ENCODE peak calls at places on chromosomes 1 and 21, in ten cellular contexts. D is breast epithelium; C is RWPE2; Z is sigmoid colon; T is endodermal cell; G is aorta; N is fibroblast of lung; H is heart right ventricle; P is CD4-positive, alpha-beta memory T cell; V is iPS DF 6.9. I is an unnamed sample. For H3K4me1, the result is how much of the 10 kb centered on the place peaks cover.

GRCh38 chr1:55275151-55275748 is 60.1 kb upstream of the USP24 start:
- DNase-seq in V (no peak), T (peak), Z (no peak), G (no peak), H (no peak), D (peak), P (no peak), N (peak), C (no peak), I (no peak)

GRCh38 chr1:244665771-244666217 is 12.9 kb downstream of the DESI2 start:
- DNase-seq in T (no peak), D (no peak), H (no peak), V (no peak), Z (no peak), C (no peak), N (peak), P (no peak), G (no peak), I (peak)

GRCh38 chr1:20601123-20601825 is 12.4 kb downstream of the CDA start:
- DNase-seq in D (no peak), H (no peak), Z (no peak), V (no peak), N (peak), G (no peak), C (no peak), T (no peak), P (no peak), I (no peak)

GRCh38 chr21:38388684-38389676 is 109.3 kb downstream of the ERG start:
- DNase-seq in P (no peak), C (no peak), Z (no peak), D (no peak), H (no peak), V (no peak), T (no peak), G (no peak), N (no peak), I (no peak)

GRCh38 chr1:27596261-27596660 is 7.7 kb downstream of the AHDC1 start:
- DNase-seq in C (no peak), N (no peak), V (no peak), G (no peak), Z (no peak), T (no peak), P (no peak), D (no peak), H (no peak), I (no peak)

GRCh38 chr1:159170639-159171038 is 776 bp upstream of the CADM3 start:
- DNase-seq in H (no peak), Z (no peak), G (no peak), V (no peak), T (no peak), C (no peak), D (no peak), P (no peak), N (no peak), I (no peak)

GRCh38 chr1:111402083-111402482 is 25.5 kb downstream of the OVGP1 start:
- DNase-seq in Z (no peak), P (no peak), C (no peak), T (no peak), V (no peak), H (no peak), D (no peak), G (no peak), N (no peak), I (no peak)

GRCh38 chr1:100794719-100795645 is 75.4 kb downstream of the VCAM1 start:
- DNase-seq in G (no peak), T (no peak), H (no peak), N (peak), D (no peak), C (no peak), P (no peak), Z (no peak), V (no peak), I (no peak)

GRCh38 chr21:15592271-15592860 is 137.4 kb upstream of the USP25 start:
- DNase-seq in T (no peak), Z (no peak), C (no peak), D (no peak), N (peak), G (no peak), P (peak), V (no peak), H (no peak), I (no peak)

GRCh38 chr1:93722081-93723031 is 40.7 kb upstream of the BCAR3 start:
- DNase-seq in T (no peak), P (no peak), V (no peak), C (no peak), N (no peak), H (peak), G (peak), D (no peak), Z (no peak), I (no peak)

GRCh38 chr1:27348861-27349783 is 7.3 kb downstream of the SYTL1 start:
- DNase-seq in P (peak), C (no peak), G (no peak), V (no peak), T (peak), D (peak), H (no peak), N (no peak), Z (no peak), I (peak)

GRCh38 chr1:241375906-241376305 is 18.9 kb upstream of the RGS7 start:
- DNase-seq in C (no peak), T (no peak), N (peak), H (no peak), G (no peak), P (no peak), V (no peak), Z (no peak), D (no peak), I (no peak)

GRCh38 chr1:106880226-106880625 is 176.2 kb upstream of the PRMT6 start:
- DNase-seq in D (no peak), N (no peak), C (no peak), Z (no peak), V (no peak), G (no peak), P (no peak), T (no peak), H (no peak), I (no peak)

GRCh38 chr1:214864896-214865688 is 217.4 kb upstream of the KCNK2 start:
- DNase-seq in D (no peak), Z (no peak), C (no peak), V (no peak), G (no peak), T (no peak), P (no peak), H (no peak), N (peak), I (no peak)

GRCh38 chr21:41585199-41585994 is 77.4 kb upstream of the TMPRSS2 start:
- DNase-seq in Z (no peak), H (no peak), V (no peak), G (no peak), N (no peak), C (no peak), P (no peak), D (no peak), T (no peak), I (no peak)

GRCh38 chr1:212752934-212753497 is 38.6 kb downstream of the NSL1 start:
- DNase-seq in T (no peak), Z (no peak), P (no peak), G (no peak), D (no peak), C (no peak), V (no peak), N (peak), H (no peak), I (no peak)

GRCh38 chr1:204659061-204659460 is 26.5 kb downstream of the LRRN2 start:
- DNase-seq in V (no peak), H (no peak), N (no peak), Z (no peak), T (no peak), D (no peak), C (no peak), G (no peak), P (no peak), I (no peak)

GRCh38 chr1:31771891-31772668 is 7.9 kb upstream of the ADGRB2 start:
- DNase-seq in H (no peak), T (no peak), V (no peak), D (no peak), Z (no peak), C (no peak), G (no peak), P (peak), N (no peak), I (no peak)

GRCh38 chr1:207034208-207034607 is 1.7 kb upstream of the C1orf116 start:
- DNase-seq in H (no peak), T (no peak), N (no peak), Z (no peak), V (no peak), G (no peak), C (no peak), D (no peak), P (no peak), I (no peak)
- H3K4me1 ChIP-seq in H (under half), T (under half), N (under half), Z (under half), V (under half), G (under half), C (under half), D (under half), P (under half), I (under half)

GRCh38 chr1:14627608-14628489 is 29.4 kb downstream of the KAZN start:
- DNase-seq in C (no peak), H (no peak), T (no peak), V (no peak), G (no peak), D (no peak), N (peak), P (no peak), Z (no peak), I (no peak)
- H3K27ac ChIP-seq in C (no peak), H (no peak), T (peak), V (no peak), G (no peak), D (peak), N (no peak), P (no peak), Z (peak), I (no peak)

GRCh38 chr1:61079276-61079897 is 3.0 kb upstream of the NFIA start:
- DNase-seq in Z (no peak), V (no peak), P (no peak), H (no peak), N (no peak), T (no peak), C (no peak), G (no peak), D (no peak), I (no peak)
- H3K4me3 ChIP-seq in Z (peak), V (no peak), P (no peak), H (peak), N (peak), T (peak), C (no peak), G (no peak), D (no peak), I (no peak)

DNA sequence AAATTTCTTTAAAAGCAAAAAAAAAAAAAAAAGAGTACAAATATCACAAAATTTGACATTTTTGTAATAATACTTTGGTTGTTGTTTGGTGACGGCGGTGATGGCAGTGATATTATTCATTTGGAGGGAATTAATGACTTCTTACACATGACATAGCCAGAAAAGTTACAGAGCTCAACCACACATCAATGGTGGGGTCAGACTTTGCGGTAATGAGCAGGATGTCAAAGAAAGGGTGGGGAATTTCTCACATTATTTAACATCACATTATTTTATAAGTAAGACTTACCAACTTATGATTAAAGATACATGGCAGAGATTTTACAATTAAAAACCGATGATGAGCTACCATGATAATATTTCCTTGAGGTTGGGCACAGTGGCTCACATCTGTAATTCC is 248.2 kb downstream of the RERE start:
- DNase-seq in G (no peak), D (no peak), C (no peak), P (no peak), T (no peak), H (no peak), V (no peak), N (no peak), Z (no peak), I (no peak)
- H3K4me1 ChIP-seq in G (under half), D (under half), C (under half), P (under half), T (under half), H (under half), V (under half), N (under half), Z (under half), I (under half)

GRCh38 chr1:208170252-208170651 is 73.9 kb downstream of the PLXNA2 start:
- DNase-seq in G (no peak), T (no peak), N (no peak), H (peak), P (no peak), D (no peak), V (no peak), Z (no peak), C (no peak), I (no peak)
- H3K27ac ChIP-seq in G (no peak), T (no peak), N (no peak), H (no peak), P (no peak), D (no peak), V (no peak), Z (no peak), C (no peak), I (no peak)

DNA sequence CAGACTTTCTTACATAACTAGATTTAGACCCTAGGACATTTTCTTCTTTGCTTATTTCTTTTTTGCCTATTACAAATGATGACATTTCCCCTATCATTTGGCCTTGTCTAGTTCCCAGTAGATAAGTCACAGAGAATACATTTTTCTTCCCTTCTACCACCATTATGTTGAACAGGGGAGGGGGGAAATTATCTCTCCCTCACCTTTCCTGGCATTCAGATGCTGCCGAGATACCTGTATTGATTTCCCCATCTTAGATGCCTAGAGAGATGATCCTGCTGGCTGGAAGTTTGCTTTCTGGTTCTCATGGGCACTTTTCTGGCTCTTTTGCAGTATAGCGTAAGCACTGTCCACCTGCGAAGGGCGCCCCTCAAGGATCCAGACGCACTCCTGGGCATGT is 5.7 kb downstream of the IPO9 start:
- DNase-seq in P (no peak), D (no peak), C (no peak), N (no peak), G (no peak), T (no peak), H (no peak), V (no peak), Z (no peak), I (no peak)
- H3K4me3 ChIP-seq in P (no peak), D (no peak), C (no peak), N (no peak), G (no peak), T (no peak), H (no peak), V (no peak), Z (no peak), I (no peak)

GRCh38 chr1:219657186-219657585 is 44.3 kb upstream of the ZC3H11B start:
- DNase-seq in V (no peak), D (no peak), T (no peak), N (no peak), C (no peak), H (no peak), Z (no peak), P (no peak), G (no peak), I (no peak)
- H3K4me1 ChIP-seq in V (under half), D (under half), T (under half), N (under half), C (under half), H (under half), Z (under half), P (under half), G (under half), I (under half)

DNA sequence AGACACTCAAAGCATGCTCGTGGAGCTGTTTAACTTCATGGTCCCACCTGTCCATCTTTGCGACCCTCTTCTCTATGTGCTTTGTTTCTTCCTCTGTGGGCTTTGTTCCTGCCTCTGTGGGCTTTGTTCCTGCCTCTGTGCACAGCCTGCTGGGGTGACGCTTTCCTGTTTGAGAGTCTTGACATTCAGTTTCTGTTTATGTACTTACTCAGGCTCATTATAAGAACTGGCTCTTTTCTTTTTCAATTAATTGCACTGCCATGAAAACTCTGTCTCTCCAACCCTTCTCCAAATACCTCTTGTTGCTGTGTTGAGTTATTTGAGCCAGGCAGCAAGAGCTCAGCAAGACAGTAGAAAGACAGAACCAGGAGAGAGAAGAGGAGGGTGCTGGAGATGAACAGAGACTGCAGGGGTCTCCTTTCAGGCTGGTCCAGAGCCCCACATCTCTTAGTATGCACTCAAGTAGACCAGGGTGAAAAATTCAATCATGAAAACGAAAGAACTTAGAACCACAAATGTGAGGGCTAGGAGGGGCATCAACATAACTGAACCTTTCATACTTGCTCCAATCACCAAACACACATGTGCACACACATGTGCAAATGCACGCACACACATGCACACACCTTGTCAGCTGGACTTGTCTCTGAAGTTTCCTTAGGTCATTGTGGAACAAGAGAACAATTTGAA is 88.3 kb upstream of the SGIP1 start:
- DNase-seq in G (peak), C (no peak), V (no peak), H (peak), D (no peak), N (no peak), Z (no peak), T (no peak), P (peak), I (peak)
- H3K27ac ChIP-seq in G (no peak), C (no peak), V (no peak), H (peak), D (no peak), N (no peak), Z (peak), T (peak), P (peak), I (peak)